ENCODE peak calls at places on chromosomes 5 and 9, in ten cellular contexts. B, J, Z, C, L, F, A, Y, U and E are unnamed samples.

GRCh38 chr9:124006448-124007156 is 5.0 kb upstream of the LHX2 start:
- DNase-seq in Y (no peak), C (no peak), J (no peak), U (no peak), L (no peak), B (no peak), A (no peak), Z (no peak), F (no peak), E (no peak)

GRCh38 chr9:81182421-81182820 is 506.9 kb downstream of the TLE1 start:
- DNase-seq in L (no peak), A (no peak), U (no peak), J (no peak), B (no peak), C (no peak), Z (peak; percentile 77), Y (no peak), F (no peak), E (no peak)

GRCh38 chr9:61669352-61669751 is 479.5 kb downstream of the SPATA31A7 start:
- DNase-seq in A (no peak), Z (no peak), Y (peak; percentile 2), L (no peak), J (no peak), F (no peak), B (peak; percentile 14), U (no peak), C (no peak), E (no peak)

GRCh38 chr5:11904270-11904906 is at the start of gene CTNND2:
- DNase-seq in U (no peak), F (no peak), Y (peak; percentile 19), B (no peak), J (no peak), A (no peak), L (peak; percentile 21), C (no peak), Z (no peak), E (no peak)

GRCh38 chr5:145028626-145029025 is 806.5 kb downstream of the PRELID2 start:
- DNase-seq in C (no peak), B (no peak), J (no peak), Y (no peak), Z (no peak), F (no peak), A (no peak), U (no peak), L (no peak), E (no peak)

GRCh38 chr5:143400541-143401252 is 2.8 kb downstream of the NR3C1 start:
- DNase-seq in C (no peak), U (no peak), Z (peak; percentile 60), B (no peak), L (no peak), Y (peak; percentile 23), A (no peak), F (no peak), J (no peak), E (peak; percentile 26)

GRCh38 chr5:124920909-124921666 is 174.6 kb upstream of the ZNF608 start:
- DNase-seq in U (no peak), A (no peak), J (no peak), B (no peak), Z (no peak), C (no peak), Y (no peak), F (no peak), L (no peak), E (no peak)

GRCh38 chr5:82068723-82069122 is 96.9 kb downstream of the ATG10 start:
- DNase-seq in F (no peak), Z (no peak), J (no peak), A (no peak), L (no peak), U (no peak), Y (no peak), C (no peak), B (no peak), E (no peak)

GRCh38 chr5:59143926-59144333 is 561.1 kb downstream of the RAB3C start:
- DNase-seq in L (no peak), J (no peak), B (no peak), C (no peak), Y (no peak), Z (no peak), F (no peak), U (no peak), A (no peak), E (no peak)

GRCh38 chr5:59142138-59142537 is 559.3 kb downstream of the RAB3C start:
- DNase-seq in C (no peak), F (no peak), L (no peak), J (no peak), B (no peak), U (no peak), A (no peak), Z (no peak), Y (no peak), E (no peak)

GRCh38 chr5:59139695-59140094 is 556.8 kb downstream of the RAB3C start:
- DNase-seq in C (no peak), A (no peak), Z (no peak), J (no peak), U (no peak), B (no peak), L (no peak), F (no peak), Y (no peak), E (no peak)

GRCh38 chr5:59140133-59140532 is 557.3 kb downstream of the RAB3C start:
- DNase-seq in B (no peak), Y (no peak), U (no peak), C (no peak), Z (no peak), F (no peak), L (no peak), A (no peak), J (no peak), E (no peak)

DNA sequence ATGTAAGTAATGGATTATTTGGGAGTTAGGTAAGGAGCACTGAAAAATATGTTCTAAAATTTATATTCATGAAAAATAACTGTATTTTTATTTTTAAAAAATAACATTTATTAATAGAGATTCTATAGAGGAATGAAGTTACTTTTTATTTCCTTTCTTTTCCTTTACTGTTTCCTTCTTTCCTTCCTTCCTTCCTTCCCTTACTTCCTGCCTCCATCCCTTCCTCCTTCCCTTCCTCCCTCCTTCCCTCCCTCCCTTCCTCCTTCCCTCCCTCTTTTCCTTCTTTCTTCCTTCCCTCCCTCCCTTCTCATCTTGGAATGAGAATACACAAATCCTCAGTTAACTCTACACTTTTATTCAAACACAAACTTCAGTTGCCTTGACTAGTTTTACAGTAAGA is 560.1 kb downstream of the RAB3C start:
- DNase-seq in A (no peak), J (no peak), F (no peak), B (no peak), C (no peak), Z (no peak), U (no peak), Y (no peak), L (no peak), E (no peak)
- TF ChIP-seq POLR2A in A (no peak), J (no peak), F (no peak), B (no peak), C (no peak), Z (no peak), U (no peak), Y (no peak), L (no peak), E (no peak)

DNA sequence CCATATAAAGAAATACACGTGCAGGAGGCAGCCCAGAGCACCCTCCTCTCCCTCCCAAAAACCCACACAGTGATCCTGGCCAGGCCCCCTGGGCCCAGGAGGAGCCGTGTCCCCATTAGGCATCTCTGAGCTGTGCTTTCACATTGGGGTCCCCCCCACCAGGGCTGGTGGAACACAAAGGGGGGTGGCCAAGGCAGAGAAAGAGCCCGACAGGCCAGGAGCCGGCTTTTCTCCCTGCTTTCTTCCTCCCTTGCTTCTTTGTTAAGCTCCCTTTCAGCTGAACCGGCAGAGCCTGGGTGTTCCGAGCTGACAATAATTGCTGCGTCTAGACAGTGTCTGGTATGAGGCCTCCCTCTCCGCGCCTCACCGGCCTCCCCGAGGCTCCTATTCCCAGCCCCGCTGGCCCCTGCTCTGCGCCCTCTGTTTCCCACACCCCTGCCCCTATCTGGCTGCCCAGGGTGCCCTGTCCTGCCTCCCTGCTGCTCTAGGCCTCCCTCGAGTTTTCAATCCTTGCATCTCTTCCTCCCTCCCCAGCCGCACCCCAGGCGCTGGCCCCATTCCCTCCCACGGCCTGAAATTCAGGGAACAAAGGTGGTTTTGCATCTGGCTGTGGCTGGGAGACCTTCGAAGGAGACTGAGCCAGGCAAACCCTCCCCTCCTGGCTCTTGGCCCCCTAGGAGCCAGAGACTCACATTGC is 120.6 kb downstream of the C9orf50 start:
- DNase-seq in A (no peak), U (no peak), B (no peak), C (no peak), L (no peak), Z (no peak), Y (peak; percentile 36), F (no peak), J (no peak), E (no peak)
- H3K4me1 ChIP-seq in A (peaks cover 21% of the 10 kb centered on the region), U (peaks cover 27% of the 10 kb centered on the region), B (peaks cover 34% of the 10 kb centered on the region), C (peaks cover 68% of the 10 kb centered on the region), L (peaks cover 15% of the 10 kb centered on the region), Z (peaks cover 36% of the 10 kb centered on the region), Y (peaks cover 55% of the 10 kb centered on the region), F (peaks cover 100% of the 10 kb centered on the region), J (peaks cover 33% of the 10 kb centered on the region), E (peaks cover 37% of the 10 kb centered on the region)

GRCh38 chr9:5835808-5836207 is 2.9 kb upstream of the ERMP1 start:
- DNase-seq in A (no peak), B (no peak), L (peak; percentile 37), C (no peak), Y (no peak), F (no peak), J (no peak), Z (no peak), U (no peak), E (no peak)

GRCh38 chr9:5832093-5832542 is 799 bp downstream of the ERMP1 start:
- DNase-seq in A (no peak), U (no peak), J (peak; percentile 21), F (no peak), L (no peak), C (no peak), Z (no peak), Y (no peak), B (no peak), E (no peak)

GRCh38 chr9:5834214-5834613 is 1.3 kb upstream of the ERMP1 start:
- DNase-seq in Z (no peak), A (no peak), L (no peak), Y (no peak), B (no peak), U (no peak), F (no peak), C (no peak), J (no peak), E (no peak)

DNA sequence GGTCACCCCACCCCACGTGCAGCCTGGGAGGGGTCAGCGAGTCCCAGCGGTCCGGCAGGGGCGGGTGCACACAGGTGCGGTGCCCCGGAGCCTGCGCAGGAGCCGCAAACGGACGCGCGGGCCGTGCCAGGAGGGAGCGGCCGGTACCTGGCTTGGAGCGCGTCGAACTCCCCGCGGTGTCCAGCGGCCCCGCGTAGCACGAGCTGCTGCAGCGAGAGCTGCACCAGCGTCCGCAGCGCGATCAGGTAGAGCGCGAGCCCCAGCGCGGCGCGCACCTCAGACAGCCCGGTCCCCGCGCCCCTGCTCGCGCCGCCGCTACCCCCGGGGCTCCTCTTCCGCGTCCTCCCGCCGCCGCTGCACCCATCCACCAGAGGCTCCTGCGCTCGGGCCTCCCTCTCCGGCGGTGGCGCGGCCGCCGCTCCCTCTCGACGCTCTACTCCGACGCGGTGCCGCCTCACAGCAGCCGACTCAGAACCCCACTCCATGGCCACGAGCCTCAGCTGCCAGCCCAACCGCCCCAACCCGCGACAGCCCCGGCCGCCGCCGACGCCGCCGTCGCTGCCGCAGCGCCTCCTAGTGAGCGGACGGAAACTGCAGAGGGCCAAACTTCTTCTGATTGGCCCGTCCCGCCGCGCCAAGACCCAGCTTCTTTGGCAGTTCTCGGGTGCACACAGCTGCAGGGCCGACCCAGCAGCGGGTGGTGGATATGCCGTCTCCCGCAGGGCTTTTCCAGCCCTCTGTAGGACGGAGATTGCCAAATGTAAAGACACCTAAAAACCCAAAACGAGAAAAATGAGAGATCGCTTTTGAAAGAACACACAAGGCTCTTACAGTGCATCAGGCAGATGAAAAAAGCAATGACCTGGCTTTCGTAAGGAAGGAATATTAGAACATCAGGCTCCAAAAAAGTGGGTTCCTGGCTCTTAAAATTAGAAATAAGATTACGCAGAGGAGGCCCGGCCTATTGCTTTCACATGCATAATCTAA is at the start of gene ERMP1:
- DNase-seq in Y (peak; percentile 90), F (peak; percentile 41), L (peak; percentile 87), B (peak; percentile 95), A (peak; percentile 86), U (peak; percentile 53), J (peak; percentile 71), C (peak; percentile 92), Z (peak; percentile 74), E (peak; percentile 80)
- TF ChIP-seq POLR2A in Y (no peak), F (peak; percentile 76), L (peak; percentile 67), B (peak; percentile 69), A (peak; percentile 54), U (peak; percentile 46), J (peak; percentile 77), C (no peak), Z (no peak), E (peak; percentile 51)

DNA sequence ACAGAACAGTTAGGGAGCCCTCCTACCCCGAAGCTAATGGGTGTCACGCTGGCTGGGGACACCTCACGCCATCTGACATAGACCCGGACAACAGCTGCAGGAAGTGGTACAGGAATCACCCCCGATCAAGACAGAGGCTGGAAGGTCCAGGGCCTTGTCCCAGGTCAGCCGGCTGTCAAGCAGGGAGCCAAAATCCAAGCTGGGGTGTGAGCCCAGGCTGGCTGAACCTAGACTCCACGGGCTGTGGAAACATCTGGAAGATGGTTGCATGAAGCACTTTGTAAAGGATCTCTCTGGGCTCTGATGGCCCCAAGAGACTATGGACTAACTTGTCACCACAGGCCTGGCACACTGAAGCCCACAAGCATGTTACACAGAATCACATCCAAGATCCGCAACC is 68.9 kb upstream of the STXBP1 start:
- DNase-seq in F (no peak), Z (no peak), U (no peak), B (no peak), L (no peak), A (no peak), J (no peak), C (no peak), Y (no peak), E (no peak)
- H3K4me1 ChIP-seq in F (peaks cover 66% of the 10 kb centered on the region), Z (peaks cover 67% of the 10 kb centered on the region), U (peaks cover 81% of the 10 kb centered on the region), B (peaks cover 69% of the 10 kb centered on the region), L (peaks cover 15% of the 10 kb centered on the region), A (peaks cover 42% of the 10 kb centered on the region), J (peaks cover 35% of the 10 kb centered on the region), C (peaks cover 97% of the 10 kb centered on the region), Y (peaks cover 84% of the 10 kb centered on the region), E (peaks cover 82% of the 10 kb centered on the region)